ENCODE peak calls at places on chromosomes 5 and 9, in six cellular contexts. One of them, this sample, is unnamed.

GRCh38 chr5:72324186-72324825 is 4.1 kb downstream of the PTCD2 start:
- DNase-seq in A549: peak
- DNase-seq in K562: no peak
- DNase-seq in GM12878: no peak
- DNase-seq in HepG2: no peak
- DNase-seq in endothelial cell of umbilical vein: no peak
- DNase-seq in this sample: no peak

GRCh38 chr5:2509527-2509926 is 241.9 kb downstream of the IRX2 start:
- DNase-seq in A549: no peak
- DNase-seq in K562: no peak
- DNase-seq in GM12878: no peak
- DNase-seq in HepG2: no peak
- DNase-seq in endothelial cell of umbilical vein: no peak
- DNase-seq in this sample: no peak

GRCh38 chr9:131831380-131832165 is 91.7 kb upstream of the RAPGEF1 start:
- DNase-seq in A549: no peak
- DNase-seq in K562: no peak
- DNase-seq in GM12878: no peak
- DNase-seq in HepG2: no peak
- DNase-seq in endothelial cell of umbilical vein: no peak
- DNase-seq in this sample: no peak

GRCh38 chr9:1490341-1491115 is 440.4 kb downstream of the DMRT2 start:
- DNase-seq in A549: no peak
- DNase-seq in K562: no peak
- DNase-seq in GM12878: peak
- DNase-seq in HepG2: no peak
- DNase-seq in endothelial cell of umbilical vein: no peak
- DNase-seq in this sample: no peak

GRCh38 chr5:134440185-134440755 is 28.6 kb upstream of the CDKN2AIPNL start:
- DNase-seq in A549: no peak
- DNase-seq in K562: no peak
- DNase-seq in GM12878: no peak
- DNase-seq in HepG2: no peak
- DNase-seq in endothelial cell of umbilical vein: no peak
- DNase-seq in this sample: no peak

GRCh38 chr5:89662499-89662898 is 747.1 kb downstream of the CETN3 start:
- DNase-seq in A549: no peak
- DNase-seq in K562: no peak
- DNase-seq in GM12878: no peak
- DNase-seq in HepG2: no peak
- DNase-seq in endothelial cell of umbilical vein: no peak
- DNase-seq in this sample: no peak

GRCh38 chr5:33939863-33940262 is 3.7 kb downstream of the RXFP3 start:
- DNase-seq in A549: no peak
- DNase-seq in K562: no peak
- DNase-seq in GM12878: no peak
- DNase-seq in HepG2: no peak
- DNase-seq in endothelial cell of umbilical vein: no peak
- DNase-seq in this sample: peak

GRCh38 chr5:10596310-10596703 is 32.4 kb downstream of the ANKRD33B start:
- DNase-seq in A549: no peak
- DNase-seq in K562: no peak
- DNase-seq in GM12878: no peak
- DNase-seq in HepG2: no peak
- DNase-seq in endothelial cell of umbilical vein: no peak
- DNase-seq in this sample: no peak

GRCh38 chr5:24566933-24567332 is 77.8 kb downstream of the CDH10 start:
- DNase-seq in A549: no peak
- DNase-seq in K562: no peak
- DNase-seq in GM12878: no peak
- DNase-seq in HepG2: no peak
- DNase-seq in endothelial cell of umbilical vein: no peak
- DNase-seq in this sample: no peak

GRCh38 chr5:24905123-24905522 is 260.3 kb upstream of the CDH10 start:
- DNase-seq in A549: peak
- DNase-seq in K562: no peak
- DNase-seq in GM12878: no peak
- DNase-seq in HepG2: no peak
- DNase-seq in endothelial cell of umbilical vein: no peak
- DNase-seq in this sample: peak

GRCh38 chr5:40291338-40291737 is 388.4 kb upstream of the PTGER4 start:
- DNase-seq in A549: no peak
- DNase-seq in K562: no peak
- DNase-seq in GM12878: no peak
- DNase-seq in HepG2: no peak
- DNase-seq in endothelial cell of umbilical vein: peak
- DNase-seq in this sample: no peak

DNA sequence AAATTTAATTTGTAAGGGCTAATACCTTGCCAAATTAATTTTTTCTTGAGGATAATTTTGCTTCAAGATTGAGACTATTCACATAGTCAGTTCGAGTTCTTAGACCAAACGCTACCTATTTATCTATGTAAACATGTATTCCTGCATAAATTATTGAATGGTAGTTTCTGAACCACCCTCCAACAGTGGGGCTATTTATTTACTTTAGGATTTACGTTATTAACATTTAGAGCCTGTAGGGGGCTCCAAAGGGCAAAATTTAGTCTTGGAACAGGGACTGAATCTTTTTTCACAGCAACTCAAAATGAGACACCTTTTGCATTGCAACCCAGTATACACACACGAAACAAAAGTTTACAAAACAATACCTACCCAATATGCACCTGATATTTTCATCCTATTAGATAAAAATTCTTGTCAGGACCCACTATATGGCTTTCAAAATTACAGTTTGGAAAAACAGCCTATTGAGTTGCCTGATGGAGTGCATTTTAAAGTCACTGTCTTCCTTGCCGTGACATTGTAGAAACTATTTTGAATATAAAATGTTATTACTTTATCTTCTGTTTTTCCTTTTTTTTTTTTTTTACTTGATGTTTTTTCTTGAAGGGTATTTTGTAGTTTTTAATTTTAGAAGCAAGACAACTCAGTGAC is 47.1 kb upstream of the POU4F3 start:
- DNase-seq in A549: peak
- DNase-seq in K562: peak
- DNase-seq in GM12878: no peak
- DNase-seq in HepG2: peak
- DNase-seq in endothelial cell of umbilical vein: peak
- DNase-seq in this sample: peak
- TF ChIP-seq MYC in A549: no peak
- TF ChIP-seq MYC in K562: no peak
- TF ChIP-seq MYC in GM12878: no peak
- TF ChIP-seq MYC in HepG2: no peak
- TF ChIP-seq MYC in endothelial cell of umbilical vein: no peak
- TF ChIP-seq MYC in this sample: no peak

GRCh38 chr5:139653616-139654015 is 5.5 kb downstream of the CXXC5 start:
- DNase-seq in A549: no peak
- DNase-seq in K562: no peak
- DNase-seq in GM12878: no peak
- DNase-seq in HepG2: no peak
- DNase-seq in endothelial cell of umbilical vein: no peak
- DNase-seq in this sample: no peak

GRCh38 chr5:139654464-139654863 is 6.3 kb downstream of the CXXC5 start:
- DNase-seq in A549: no peak
- DNase-seq in K562: no peak
- DNase-seq in GM12878: no peak
- DNase-seq in HepG2: no peak
- DNase-seq in endothelial cell of umbilical vein: no peak
- DNase-seq in this sample: no peak

GRCh38 chr5:139652788-139653241 is 4.7 kb downstream of the CXXC5 start:
- DNase-seq in A549: no peak
- DNase-seq in K562: no peak
- DNase-seq in GM12878: no peak
- DNase-seq in HepG2: no peak
- DNase-seq in endothelial cell of umbilical vein: no peak
- DNase-seq in this sample: no peak

GRCh38 chr5:139655727-139656271 is 7.7 kb downstream of the CXXC5 start:
- DNase-seq in A549: peak
- DNase-seq in K562: no peak
- DNase-seq in GM12878: no peak
- DNase-seq in HepG2: peak
- DNase-seq in endothelial cell of umbilical vein: no peak
- DNase-seq in this sample: no peak

GRCh38 chr5:139654875-139655491 is 6.8 kb downstream of the CXXC5 start:
- DNase-seq in A549: no peak
- DNase-seq in K562: no peak
- DNase-seq in GM12878: no peak
- DNase-seq in HepG2: no peak
- DNase-seq in endothelial cell of umbilical vein: no peak
- DNase-seq in this sample: no peak
- TF ChIP-seq MYC in A549: no peak
- TF ChIP-seq MYC in K562: no peak
- TF ChIP-seq MYC in GM12878: no peak
- TF ChIP-seq MYC in HepG2: no peak
- TF ChIP-seq MYC in endothelial cell of umbilical vein: no peak
- TF ChIP-seq MYC in this sample: no peak

GRCh38 chr5:172150514-172151425 is 37.3 kb downstream of the STK10 start:
- DNase-seq in A549: no peak
- DNase-seq in K562: peak
- DNase-seq in GM12878: no peak
- DNase-seq in HepG2: no peak
- DNase-seq in endothelial cell of umbilical vein: no peak
- DNase-seq in this sample: peak
- TF ChIP-seq MYC in A549: no peak
- TF ChIP-seq MYC in K562: no peak
- TF ChIP-seq MYC in GM12878: no peak
- TF ChIP-seq MYC in HepG2: no peak
- TF ChIP-seq MYC in endothelial cell of umbilical vein: no peak
- TF ChIP-seq MYC in this sample: peak

GRCh38 chr9:81380960-81381359 is 308.4 kb downstream of the TLE1 start:
- DNase-seq in A549: no peak
- DNase-seq in K562: no peak
- DNase-seq in GM12878: no peak
- DNase-seq in HepG2: no peak
- DNase-seq in endothelial cell of umbilical vein: no peak
- DNase-seq in this sample: no peak
- TF ChIP-seq MYC in A549: no peak
- TF ChIP-seq MYC in K562: no peak
- TF ChIP-seq MYC in GM12878: no peak
- TF ChIP-seq MYC in HepG2: no peak
- TF ChIP-seq MYC in endothelial cell of umbilical vein: no peak
- TF ChIP-seq MYC in this sample: no peak

DNA sequence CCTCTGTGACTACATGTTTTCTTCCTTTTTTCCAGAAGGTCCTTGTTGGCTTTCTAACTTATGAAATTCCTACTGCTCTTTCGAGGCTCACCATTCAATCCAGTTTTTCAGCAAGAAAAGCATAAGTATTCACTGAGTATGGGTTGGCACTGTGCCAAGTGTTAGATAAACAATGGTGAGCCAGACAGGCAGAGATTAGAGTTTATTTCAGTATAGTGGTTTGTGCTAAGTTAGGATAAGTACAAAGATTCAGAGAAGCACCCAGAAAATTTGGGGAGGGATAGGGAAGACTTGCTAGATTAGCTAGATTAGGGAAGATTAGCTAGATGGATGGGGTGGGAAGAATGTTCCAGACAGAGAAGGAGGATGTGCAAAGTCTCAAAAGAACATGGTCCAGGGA is 122.9 kb downstream of the OXCT1 start:
- DNase-seq in A549: no peak
- DNase-seq in K562: peak
- DNase-seq in GM12878: no peak
- DNase-seq in HepG2: no peak
- DNase-seq in endothelial cell of umbilical vein: peak
- DNase-seq in this sample: no peak
- TF ChIP-seq MYC in A549: no peak
- TF ChIP-seq MYC in K562: no peak
- TF ChIP-seq MYC in GM12878: no peak
- TF ChIP-seq MYC in HepG2: no peak
- TF ChIP-seq MYC in endothelial cell of umbilical vein: no peak
- TF ChIP-seq MYC in this sample: no peak

DNA sequence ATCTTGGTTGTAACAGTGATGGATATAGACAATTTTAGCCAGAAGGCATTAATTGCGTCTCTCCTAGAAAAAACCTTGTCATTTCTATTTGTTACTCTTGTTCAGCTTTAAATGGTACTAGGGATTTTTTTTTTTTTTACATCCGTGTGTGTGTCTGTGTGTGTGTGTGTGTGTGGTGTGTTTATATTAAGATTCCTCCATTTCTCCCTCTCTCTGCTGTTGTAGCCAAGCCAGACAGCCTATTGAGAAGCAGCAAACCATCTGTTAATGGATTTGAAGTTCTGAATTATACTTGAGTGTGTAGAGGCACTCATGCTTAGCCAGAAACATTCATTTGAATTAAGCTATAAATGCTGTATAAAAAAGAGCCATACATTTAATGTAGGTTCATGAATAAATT is 72.3 kb downstream of the SLF1 start:
- DNase-seq in A549: no peak
- DNase-seq in K562: no peak
- DNase-seq in GM12878: no peak
- DNase-seq in HepG2: no peak
- DNase-seq in endothelial cell of umbilical vein: no peak
- DNase-seq in this sample: no peak
- TF ChIP-seq MYC in A549: no peak
- TF ChIP-seq MYC in K562: no peak
- TF ChIP-seq MYC in GM12878: no peak
- TF ChIP-seq MYC in HepG2: no peak
- TF ChIP-seq MYC in endothelial cell of umbilical vein: no peak
- TF ChIP-seq MYC in this sample: no peak

GRCh38 chr5:141876628-141877477 is 1.4 kb downstream of the PCDH1 start:
- DNase-seq in A549: peak
- DNase-seq in K562: peak
- DNase-seq in GM12878: no peak
- DNase-seq in HepG2: no peak
- DNase-seq in endothelial cell of umbilical vein: peak
- DNase-seq in this sample: no peak
- TF ChIP-seq MYC in A549: no peak
- TF ChIP-seq MYC in K562: no peak
- TF ChIP-seq MYC in GM12878: no peak
- TF ChIP-seq MYC in HepG2: no peak
- TF ChIP-seq MYC in endothelial cell of umbilical vein: no peak
- TF ChIP-seq MYC in this sample: no peak

GRCh38 chr5:158456756-158457155 is 597.8 kb upstream of the CLINT1 start:
- DNase-seq in A549: peak
- DNase-seq in K562: no peak
- DNase-seq in GM12878: no peak
- DNase-seq in HepG2: peak
- DNase-seq in endothelial cell of umbilical vein: peak
- DNase-seq in this sample: peak
- TF ChIP-seq MYC in A549: no peak
- TF ChIP-seq MYC in K562: no peak
- TF ChIP-seq MYC in GM12878: no peak
- TF ChIP-seq MYC in HepG2: no peak
- TF ChIP-seq MYC in endothelial cell of umbilical vein: no peak
- TF ChIP-seq MYC in this sample: no peak